ENCODE peak calls at places on chromosomes 2 and 18, in four cellular contexts. L is K562, J is fibroblast of lung, I is neuronal stem cell. P is an unnamed sample.
A peak's percentile ranks its signal among the peaks of the same experiment; 100 is the strongest.

GRCh38 chr18:41266616-41267015 is 688.4 kb upstream of the PIK3C3 start:
- DNase-seq in L (no peak), J (peak; percentile 82), I (no peak), P (no peak)

GRCh38 chr2:199070550-199070949 is 387.2 kb downstream of the SATB2 start:
- DNase-seq in L (no peak), I (no peak), J (no peak), P (no peak)

GRCh38 chr2:55019547-55020258 is 30.5 kb downstream of the RTN4 start:
- DNase-seq in L (no peak), J (no peak), I (no peak), P (no peak)

GRCh38 chr2:156181208-156181607 is 151.3 kb downstream of the NR4A2 start:
- DNase-seq in J (no peak), L (no peak), I (no peak), P (no peak)

GRCh38 chr18:76212958-76213357 is 282.1 kb downstream of the ZNF516 start:
- DNase-seq in L (no peak), J (no peak), I (peak; percentile 20), P (no peak)

GRCh38 chr2:41598161-41598894 is 449.5 kb upstream of the PKDCC start:
- DNase-seq in L (no peak), I (no peak), J (peak; percentile 6), P (peak; percentile 46)

GRCh38 chr18:79395761-79396404 is at the start of gene NFATC1:
- DNase-seq in J (peak; percentile 73), I (peak; percentile 65), L (peak; percentile 79), P (peak; percentile 91)

GRCh38 chr2:151766421-151767153 is 32.3 kb upstream of the NEB start:
- DNase-seq in L (peak; percentile 82), J (no peak), I (no peak), P (no peak)

GRCh38 chr2:86562485-86562890 is 755 bp downstream of the CHMP3 start:
- DNase-seq in L (no peak), J (no peak), I (no peak), P (no peak)

GRCh38 chr2:160334028-160334729 is 134.1 kb upstream of the ITGB6 start:
- DNase-seq in I (no peak), J (peak; percentile 71), L (no peak), P (no peak)

GRCh38 chr18:9743200-9744016 is 35.3 kb downstream of the RAB31 start:
- DNase-seq in I (no peak), J (peak; percentile 97), L (peak; percentile 92), P (peak; percentile 74)

GRCh38 chr2:235946590-235946989 is 221.6 kb downstream of the GBX2 start:
- DNase-seq in L (no peak), I (no peak), J (no peak), P (peak; percentile 18)

GRCh38 chr2:168300460-168300859 is 53.1 kb upstream of the STK39 start:
- DNase-seq in J (peak; percentile 56), L (no peak), I (no peak), P (no peak)

GRCh38 chr2:85797959-85798358 is 44.2 kb downstream of the ATOH8 start:
- DNase-seq in J (no peak), I (no peak), L (peak; percentile 38), P (no peak)

GRCh38 chr2:96656540-96656939 is 14.0 kb downstream of the FER1L5 start:
- DNase-seq in I (no peak), L (no peak), J (no peak), P (no peak)

GRCh38 chr2:98649135-98649991 is 41.0 kb downstream of the UNC50 start:
- DNase-seq in J (peak; percentile 57), L (peak; percentile 72), I (peak; percentile 81), P (peak; percentile 75)

GRCh38 chr2:60556441-60556997 is 3.1 kb upstream of the BCL11A start:
- DNase-seq in I (no peak), L (no peak), J (no peak), P (peak; percentile 70)

GRCh38 chr18:24560511-24560981 is 100.1 kb downstream of the HRH4 start:
- DNase-seq in L (no peak), I (no peak), J (peak; percentile 54), P (no peak)

GRCh38 chr2:236656166-236656565 is 86.5 kb downstream of the ACKR3 start:
- DNase-seq in L (no peak), I (no peak), J (no peak), P (no peak)

GRCh38 chr2:226913641-226914040 is 77.8 kb downstream of the RHBDD1 start:
- DNase-seq in J (no peak), L (no peak), I (peak; percentile 9), P (no peak)

GRCh38 chr2:188986839-188987238 is 12.7 kb downstream of the COL3A1 start:
- DNase-seq in I (no peak), L (no peak), J (peak; percentile 84), P (no peak)

GRCh38 chr2:147511491-147511948 is 333.3 kb upstream of the ACVR2A start:
- DNase-seq in I (no peak), L (no peak), J (peak; percentile 26), P (peak; percentile 84)

GRCh38 chr2:36589230-36589630 is 8.7 kb downstream of the FEZ2 start:
- DNase-seq in L (no peak), J (no peak), I (no peak), P (no peak)

GRCh38 chr2:240972636-240973521 is 25.5 kb upstream of the SNED1 start:
- DNase-seq in I (no peak), L (no peak), J (peak; percentile 33), P (peak; percentile 91)

GRCh38 chr2:120472891-120473309 is 127.0 kb downstream of the INHBB start:
- DNase-seq in I (no peak), J (no peak), L (no peak), P (no peak)

GRCh38 chr2:111054791-111055627 is 65.7 kb upstream of the BCL2L11 start:
- DNase-seq in L (no peak), I (peak; percentile 58), J (peak; percentile 15), P (peak; percentile 73)

GRCh38 chr2:25342372-25343186 is 854 bp upstream of the DNMT3A start:
- DNase-seq in L (peak; percentile 76), I (peak; percentile 85), J (peak; percentile 81), P (peak; percentile 94)
- H3K9ac ChIP-seq in L (no peak overlapping the region), I (peak overlapping the region; percentile 68), J (peak overlapping the region; percentile 30), P (peak overlapping the region; percentile 29)

GRCh38 chr2:20205915-20206524 is 18.9 kb downstream of the SDC1 start:
- DNase-seq in L (no peak), J (no peak), I (no peak), P (no peak)
- H3K9ac ChIP-seq in L (no peak overlapping the region), J (peak overlapping the region; percentile 23), I (no peak overlapping the region), P (no peak overlapping the region)

DNA sequence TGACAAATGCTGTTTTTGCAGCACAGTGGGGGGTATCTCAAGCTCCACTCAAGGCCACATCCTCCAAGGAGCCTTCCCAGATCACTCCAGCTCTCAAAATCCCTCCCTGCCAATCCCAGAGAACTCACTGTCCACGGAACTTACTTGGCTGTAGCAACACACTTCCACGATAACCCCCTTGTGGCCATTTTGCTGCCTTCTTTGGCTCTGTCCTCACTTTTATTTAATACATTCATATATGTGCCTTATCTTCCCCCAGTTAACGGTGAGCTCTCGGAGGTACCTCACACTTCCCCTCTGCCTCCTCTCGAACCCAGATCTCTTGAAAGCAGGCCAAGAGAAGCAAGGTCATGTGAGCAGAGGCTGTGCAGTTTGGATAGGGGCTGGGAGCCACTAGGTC is 122.3 kb downstream of the TNS1 start:
- DNase-seq in J (no peak), L (no peak), I (no peak), P (no peak)
- H3K9ac ChIP-seq in J (no peak overlapping the region), L (no peak overlapping the region), I (no peak overlapping the region), P (no peak overlapping the region)

DNA sequence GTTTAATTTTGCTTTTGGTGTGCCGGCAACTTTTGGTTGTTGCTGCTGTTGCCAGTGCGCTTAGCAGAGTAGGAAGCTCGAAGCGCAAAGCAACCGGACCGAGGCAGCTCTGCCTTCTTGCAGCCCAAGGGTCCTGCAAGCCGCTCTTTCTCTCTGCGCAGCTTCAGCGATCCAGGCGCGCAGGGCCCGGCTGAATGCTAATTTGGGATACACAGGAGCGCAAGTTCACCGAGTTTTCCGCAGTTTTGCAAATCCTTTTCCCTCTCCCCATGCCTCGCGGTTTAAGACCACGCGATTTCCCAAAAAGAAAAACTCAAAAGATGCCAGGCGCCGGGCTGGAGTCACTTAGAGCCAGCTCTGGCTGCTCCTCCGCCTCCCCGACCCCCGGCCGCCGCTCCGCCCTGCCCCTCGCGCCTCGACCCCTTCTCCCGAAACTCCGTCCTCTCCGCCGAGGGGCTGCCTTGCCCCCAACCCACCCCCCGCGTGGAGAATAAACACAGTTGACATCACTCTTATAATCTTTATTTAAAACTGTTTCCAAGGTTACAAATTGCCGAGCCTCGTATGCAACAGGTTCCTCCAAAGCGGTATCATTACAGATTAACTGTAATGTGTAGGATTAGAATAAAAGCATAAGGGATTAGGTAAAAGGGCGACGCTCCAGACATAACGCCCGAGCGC is 13.4 kb upstream of the SIX3 start:
- DNase-seq in J (no peak), I (no peak), L (no peak), P (no peak)
- H3K9ac ChIP-seq in J (no peak overlapping the region), I (peak overlapping the region; percentile 54), L (no peak overlapping the region), P (no peak overlapping the region)

GRCh38 chr18:32018331-32019250 is at the start of gene RNF125:
- DNase-seq in I (peak; percentile 87), L (peak; percentile 92), J (peak; percentile 91), P (peak; percentile 94)

GRCh38 chr18:32021756-32022564 is 3.3 kb downstream of the RNF125 start:
- DNase-seq in J (no peak), L (no peak), I (no peak), P (no peak)

DNA sequence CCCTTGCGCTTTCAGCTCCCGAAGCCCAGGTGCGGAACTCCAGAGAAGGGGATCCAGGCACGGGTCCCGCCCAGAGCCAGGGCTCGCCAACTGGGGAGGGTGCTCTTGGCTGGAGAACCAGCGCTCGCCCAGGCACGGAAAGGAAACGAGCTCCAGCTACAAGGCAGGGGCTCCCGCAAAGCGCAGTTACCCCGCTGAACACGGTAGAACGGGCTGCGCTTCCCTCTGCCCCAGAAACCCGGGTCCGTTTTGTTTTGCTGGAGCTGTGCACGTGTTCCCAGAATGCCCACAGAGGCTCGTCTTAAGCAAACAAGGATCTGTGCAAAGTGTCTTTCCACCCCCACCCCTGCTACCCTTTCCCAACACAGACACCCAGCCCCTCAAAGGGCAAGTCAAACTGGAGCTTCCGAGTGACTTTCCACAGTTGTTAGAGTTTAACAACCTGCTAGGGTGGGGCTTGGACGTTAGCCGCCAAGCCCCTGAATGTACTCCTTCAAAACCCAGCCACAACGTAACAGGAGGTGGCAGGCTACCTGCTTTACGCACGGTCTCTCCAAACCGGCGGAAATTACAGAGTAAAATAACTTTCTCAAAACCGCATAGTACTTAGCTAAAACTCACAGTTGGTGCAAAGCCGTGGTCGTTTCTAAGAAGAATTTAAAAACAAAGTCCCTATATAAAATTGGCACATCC is 772 bp downstream of the RNF125 start:
- DNase-seq in I (peak; percentile 26), L (peak; percentile 6), J (peak; percentile 58), P (peak; percentile 84)
- H3K9ac ChIP-seq in I (no peak overlapping the region), L (no peak overlapping the region), J (no peak overlapping the region), P (peak overlapping the region; percentile 41)

GRCh38 chr2:125516496-125517109 is 1139.4 kb upstream of the GYPC start:
- DNase-seq in L (peak; percentile 23), I (peak; percentile 4), J (no peak), P (no peak)

GRCh38 chr2:125512313-125512712 is 1143.6 kb upstream of the GYPC start:
- DNase-seq in I (no peak), J (no peak), L (no peak), P (no peak)
- H3K9ac ChIP-seq in I (no peak overlapping the region), J (no peak overlapping the region), L (no peak overlapping the region), P (no peak overlapping the region)